ENCODE peak calls at places on chromosome 19, in nine cellular contexts. Q is left ventricle myocardium inferior, Z is tibial artery, A is upper lobe of right lung, U is RWPE1, B is fibroblast of pulmonary artery, J is fibroblast of lung, K is Panc1, E is HFF-Myc. O is an unnamed sample.

GRCh38 chr19:2648099-2648498 is 54.4 kb downstream of the GNG7 start:
- DNase-seq in B (no peak), E (no peak), Q (no peak), Z (no peak), U (no peak), J (no peak), A (no peak), K (no peak), O (no peak)

GRCh38 chr19:1373534-1374249 is 10.0 kb upstream of the NDUFS7 start:
- DNase-seq in J (peak; percentile 25), K (no peak), Z (no peak), B (peak; percentile 19), U (no peak), E (no peak), Q (peak; percentile 81), A (no peak), O (no peak)

GRCh38 chr19:45423589-45424190 is at the start of gene ERCC1:
- DNase-seq in K (no peak), A (peak; percentile 99), Z (peak; percentile 94), E (peak; percentile 89), B (peak; percentile 95), U (peak; percentile 99), J (peak; percentile 94), Q (peak; percentile 96), O (peak; percentile 97)

GRCh38 chr19:2381151-2381822 is 21.2 kb downstream of the TMPRSS9 start:
- DNase-seq in U (no peak), J (peak; percentile 18), Z (no peak), A (no peak), E (no peak), B (peak; percentile 31), Q (no peak), K (no peak), O (no peak)

GRCh38 chr19:11482384-11483050 is 1.7 kb upstream of the ELAVL3 start:
- DNase-seq in E (no peak), Z (peak; percentile 78), Q (peak; percentile 84), U (peak; percentile 84), J (peak; percentile 73), K (no peak), B (peak; percentile 88), A (peak; percentile 91), O (peak; percentile 93)

GRCh38 chr19:13164370-13165090 is 14.3 kb downstream of the IER2 start:
- DNase-seq in K (no peak), U (peak; percentile 50), Q (peak; percentile 77), E (no peak), A (peak; percentile 80), Z (no peak), B (peak; percentile 97), J (peak; percentile 83), O (no peak)

GRCh38 chr19:996051-996838 is 4.0 kb upstream of the GRIN3B start:
- DNase-seq in U (peak; percentile 75), J (peak; percentile 57), K (no peak), Q (no peak), B (peak; percentile 57), E (no peak), Z (no peak), A (no peak), O (no peak)

GRCh38 chr19:38726761-38727301 is 17.4 kb downstream of the CAPN12 start:
- DNase-seq in B (no peak), J (no peak), Q (peak; percentile 18), E (no peak), Z (no peak), U (no peak), A (no peak), K (no peak), O (no peak)

GRCh38 chr19:54692294-54692615 is 29.5 kb downstream of the LILRB4 start:
- DNase-seq in U (no peak), A (no peak), Q (no peak), Z (no peak), B (no peak), K (no peak), J (no peak), E (no peak), O (no peak)

GRCh38 chr19:2215281-2215751 is 20.8 kb downstream of the PLEKHJ1 start:
- DNase-seq in B (no peak), E (no peak), A (no peak), Q (no peak), Z (no peak), U (no peak), J (peak; percentile 53), K (no peak), O (no peak)

GRCh38 chr19:7832781-7833180 is 2.8 kb downstream of the EVI5L start:
- DNase-seq in E (no peak), Z (no peak), Q (no peak), A (no peak), B (peak; percentile 30), J (no peak), U (no peak), K (no peak), O (no peak)

GRCh38 chr19:32311371-32311770 is 34.0 kb upstream of the ZNF507 start:
- DNase-seq in Z (no peak), A (no peak), U (no peak), K (no peak), B (no peak), J (no peak), Q (no peak), E (no peak), O (no peak)

GRCh38 chr19:32880607-32881006 is 11.0 kb upstream of the SLC7A9 start:
- DNase-seq in Q (no peak), Z (no peak), U (no peak), K (no peak), E (no peak), B (no peak), A (no peak), J (no peak), O (no peak)

GRCh38 chr19:50387868-50388245 is 3.7 kb downstream of the POLD1 start:
- DNase-seq in B (no peak), K (no peak), Z (no peak), E (no peak), U (no peak), J (no peak), A (no peak), Q (no peak), O (no peak)

DNA sequence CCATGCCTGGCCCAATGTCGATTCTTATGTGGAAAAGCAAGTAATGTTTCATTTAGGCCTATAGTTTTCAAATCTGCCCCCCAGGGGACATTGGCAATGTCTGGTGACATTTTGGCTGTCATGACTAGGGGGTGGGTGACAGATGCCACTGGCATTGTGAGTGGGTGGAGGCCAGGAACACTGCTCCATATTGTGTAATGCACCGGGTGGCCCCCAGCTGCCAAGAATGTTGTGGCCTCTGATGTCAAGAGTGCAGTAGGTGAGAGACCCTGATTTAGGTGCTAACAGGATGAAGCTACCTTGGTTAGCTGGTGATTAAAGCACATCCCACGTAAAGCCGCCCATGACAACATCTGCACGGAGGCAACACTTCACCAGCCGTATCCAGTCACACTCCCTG is 10.8 kb downstream of the C19orf44 start:
- DNase-seq in U (no peak), E (no peak), B (no peak), J (no peak), A (no peak), Q (no peak), Z (no peak), K (no peak), O (no peak)
- TF ChIP-seq CTCF in U (no peak), E (no peak), B (no peak), J (no peak), A (no peak), Q (no peak), Z (no peak), K (no peak), O (no peak)

DNA sequence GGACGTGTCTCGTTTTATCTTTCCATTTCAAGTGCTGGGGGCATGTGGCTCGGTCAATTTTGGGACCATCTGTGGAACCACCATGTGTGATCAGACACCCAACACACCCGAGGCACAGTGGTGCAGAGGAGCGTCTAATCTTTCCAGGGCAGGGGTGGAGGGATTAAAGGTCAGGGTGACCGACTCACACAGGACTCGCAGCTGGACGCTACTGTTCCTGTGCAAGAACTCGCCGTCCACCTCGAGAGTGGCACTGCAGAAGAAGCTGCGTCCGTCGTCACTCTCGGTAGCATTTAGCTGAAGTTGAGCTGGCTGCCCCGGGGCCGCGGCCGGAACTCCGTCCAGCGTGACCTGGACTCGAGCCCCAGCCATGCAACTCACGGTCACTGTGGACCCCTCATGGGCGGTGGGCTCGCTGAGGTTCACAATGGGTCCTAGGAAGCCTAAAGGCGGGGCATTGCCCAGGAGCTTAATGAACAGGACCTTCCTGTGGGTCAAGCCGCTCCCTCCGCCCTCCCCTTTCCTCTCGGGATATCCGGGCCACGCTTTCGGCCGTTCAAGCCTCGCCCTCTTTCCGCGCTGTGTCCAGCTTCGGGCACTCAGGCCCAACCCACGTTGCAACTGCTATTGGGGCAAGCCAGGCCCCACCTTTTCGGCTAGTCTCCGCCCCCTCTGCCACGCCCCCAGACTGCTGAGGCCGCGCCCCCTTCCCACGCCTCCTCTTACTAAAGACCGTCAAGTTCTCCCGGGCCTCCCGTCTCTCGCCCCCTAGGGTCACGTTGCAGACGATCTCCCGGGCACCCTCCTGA is 1.2 kb upstream of the RAVER1 start:
- DNase-seq in Q (peak; percentile 94), Z (peak; percentile 96), A (peak; percentile 97), B (peak; percentile 97), E (peak; percentile 81), K (no peak), U (peak; percentile 91), J (peak; percentile 95), O (peak; percentile 97)
- TF ChIP-seq CTCF in Q (no peak), Z (no peak), A (no peak), B (peak; percentile 8), E (no peak), K (no peak), U (peak; percentile 21), J (no peak), O (no peak)

GRCh38 chr19:31253816-31254551 is 95.3 kb downstream of the TSHZ3 start:
- DNase-seq in B (peak; percentile 31), Z (no peak), Q (no peak), U (peak; percentile 86), E (no peak), J (peak; percentile 20), K (no peak), A (no peak), O (peak; percentile 79)

GRCh38 chr19:31254611-31255010 is 94.6 kb downstream of the TSHZ3 start:
- DNase-seq in Q (no peak), B (no peak), K (no peak), J (no peak), U (peak; percentile 26), E (no peak), A (no peak), Z (no peak), O (peak; percentile 49)

GRCh38 chr19:31252476-31252875 is 96.8 kb downstream of the TSHZ3 start:
- DNase-seq in K (no peak), U (no peak), A (no peak), B (no peak), Z (no peak), Q (no peak), E (no peak), J (no peak), O (no peak)

DNA sequence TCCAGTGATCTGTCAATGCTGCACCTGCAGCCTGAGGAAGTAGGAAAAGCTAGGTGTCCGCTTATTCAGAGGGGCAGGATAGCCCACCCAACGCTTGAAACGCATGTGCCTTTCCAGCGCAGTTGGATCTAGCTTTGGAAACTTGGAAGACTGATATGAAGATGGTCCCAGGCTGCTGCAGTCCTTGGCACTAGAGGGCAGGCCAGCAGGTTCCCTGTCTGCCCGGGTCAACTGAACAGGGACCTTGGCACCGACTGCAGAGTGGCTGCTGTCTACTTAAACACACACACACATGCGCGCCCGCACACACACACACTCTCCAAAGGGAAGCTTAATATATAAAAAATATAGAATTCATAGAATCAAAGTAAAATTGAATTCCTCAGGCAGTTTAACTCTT is 100.0 kb downstream of the TSHZ3 start:
- DNase-seq in A (no peak), E (no peak), K (no peak), J (no peak), Z (no peak), Q (no peak), U (no peak), B (no peak), O (no peak)
- TF ChIP-seq CTCF in A (peak; percentile 8), E (peak; percentile 2), K (no peak), J (no peak), Z (no peak), Q (peak; percentile 24), U (no peak), B (peak; percentile 1), O (no peak)

GRCh38 chr19:4208385-4209094 is 20.8 kb upstream of the EBI3 start:
- DNase-seq in U (no peak), J (no peak), B (peak; percentile 28), Q (no peak), K (no peak), Z (no peak), A (no peak), E (no peak), O (no peak)
- TF ChIP-seq CTCF in U (no peak), J (peak; percentile 41), B (peak; percentile 34), Q (peak; percentile 42), K (peak; percentile 62), Z (no peak), A (no peak), E (peak; percentile 46), O (peak; percentile 46)